ENCODE peak calls at places on chromosomes 5 and 9, in eight cellular contexts. V is stomach, P is lower lobe of right lung, E is left lung, M is uterus, G is IMR-90, D is psoas muscle, T is neuronal stem cell. Q is an unnamed sample. For H3K27me3, the result is how much of the 10 kb centered on the place peaks cover.

GRCh38 chr5:83044941-83045340 is 32.3 kb downstream of the TMEM167A start:
- DNase-seq in V (no peak), P (no peak), E (no peak), M (no peak), G (no peak), D (no peak), T (no peak), Q (peak)

GRCh38 chr5:8730194-8730593 is 815.7 kb downstream of the SEMA5A start:
- DNase-seq in V (no peak), P (no peak), E (no peak), M (no peak), G (peak), D (no peak), T (no peak), Q (no peak)

GRCh38 chr5:137507150-137507549 is 8.0 kb upstream of the SPOCK1 start:
- DNase-seq in V (no peak), P (no peak), E (no peak), M (no peak), G (no peak), D (no peak), T (no peak), Q (no peak)

GRCh38 chr9:133135193-133135745 is 14.2 kb upstream of the RALGDS start:
- DNase-seq in V (peak), P (peak), E (peak), M (peak), G (peak), D (peak), T (no peak), Q (peak)

GRCh38 chr5:173829826-173830225 is 58.3 kb upstream of the CPEB4 start:
- DNase-seq in V (no peak), P (no peak), E (no peak), M (no peak), G (peak), D (no peak), T (no peak), Q (no peak)

GRCh38 chr5:160092960-160093701 is 26.1 kb downstream of the PWWP2A start:
- DNase-seq in V (no peak), P (no peak), E (no peak), M (no peak), G (no peak), D (no peak), T (no peak), Q (no peak)

GRCh38 chr5:158484246-158484645 is 615.5 kb downstream of the EBF1 start:
- DNase-seq in V (no peak), P (no peak), E (no peak), M (no peak), G (no peak), D (no peak), T (no peak), Q (no peak)

GRCh38 chr9:928363-929042 is 48.0 kb upstream of the DMRT3 start:
- DNase-seq in V (no peak), P (no peak), E (no peak), M (no peak), G (no peak), D (no peak), T (no peak), Q (peak)

GRCh38 chr5:19986036-19986619 is 1.9 kb downstream of the CDH18 start:
- DNase-seq in V (no peak), P (no peak), E (no peak), M (no peak), G (no peak), D (no peak), T (no peak), Q (no peak)

GRCh38 chr5:62593331-62593730 is 14.7 kb downstream of the LRRC70 start:
- DNase-seq in V (no peak), P (no peak), E (no peak), M (no peak), G (peak), D (no peak), T (no peak), Q (no peak)

GRCh38 chr9:88007291-88007650 is 32.9 kb upstream of the CDK20 start:
- DNase-seq in V (no peak), P (no peak), E (no peak), M (no peak), G (no peak), D (no peak), T (no peak), Q (no peak)

GRCh38 chr5:174737335-174737734 is 13.0 kb downstream of the MSX2 start:
- DNase-seq in V (no peak), P (no peak), E (no peak), M (no peak), G (peak), D (no peak), T (no peak), Q (no peak)

GRCh38 chr9:33778700-33779351 is 16.5 kb upstream of the PRSS3 start:
- DNase-seq in V (peak), P (no peak), E (no peak), M (no peak), G (peak), D (no peak), T (peak), Q (peak)

GRCh38 chr9:125646222-125647100 is 60.5 kb downstream of the MAPKAP1 start:
- DNase-seq in V (no peak), P (no peak), E (no peak), M (no peak), G (no peak), D (no peak), T (no peak), Q (no peak)

GRCh38 chr5:139733289-139733688 is 62.3 kb upstream of the PSD2 start:
- DNase-seq in V (no peak), P (no peak), E (no peak), M (no peak), G (no peak), D (no peak), T (no peak), Q (no peak)

GRCh38 chr9:93653762-93654161 is 77.4 kb downstream of the PHF2 start:
- DNase-seq in V (no peak), P (peak), E (no peak), M (no peak), G (no peak), D (no peak), T (no peak), Q (no peak)

GRCh38 chr5:76622973-76623596 is at the start of gene F2RL2:
- DNase-seq in V (no peak), P (no peak), E (no peak), M (peak), G (peak), D (no peak), T (peak), Q (no peak)

GRCh38 chr5:20088361-20088760 is 100.4 kb upstream of the CDH18 start:
- DNase-seq in V (no peak), P (no peak), E (no peak), M (no peak), G (no peak), D (no peak), T (no peak), Q (no peak)

GRCh38 chr9:130981761-130982147 is 27.2 kb upstream of the LAMC3 start:
- DNase-seq in V (no peak), P (no peak), E (no peak), M (no peak), G (no peak), D (no peak), T (no peak), Q (no peak)

GRCh38 chr9:78601957-78602565 is 305.1 kb downstream of the PSAT1 start:
- DNase-seq in V (no peak), P (no peak), E (no peak), M (no peak), G (peak), D (no peak), T (peak), Q (peak)

GRCh38 chr5:136012041-136012804 is 16.6 kb upstream of the TGFBI start:
- DNase-seq in V (no peak), P (no peak), E (no peak), M (no peak), G (peak), D (no peak), T (no peak), Q (peak)

GRCh38 chr9:129258823-129259301 is 80.8 kb upstream of the IER5L start:
- DNase-seq in V (no peak), P (peak), E (no peak), M (peak), G (no peak), D (no peak), T (no peak), Q (no peak)

GRCh38 chr5:170633235-170634041 is 129.6 kb downstream of the KCNIP1 start:
- DNase-seq in V (no peak), P (no peak), E (no peak), M (peak), G (peak), D (peak), T (peak), Q (peak)

GRCh38 chr5:28648108-28648507 is 1609.7 kb upstream of the CDH9 start:
- DNase-seq in V (no peak), P (no peak), E (no peak), M (no peak), G (no peak), D (no peak), T (no peak), Q (no peak)

GRCh38 chr9:109520475-109521132 is 22.5 kb upstream of the PTPN3 start:
- DNase-seq in V (peak), P (no peak), E (no peak), M (peak), G (peak), D (no peak), T (peak), Q (peak)

DNA sequence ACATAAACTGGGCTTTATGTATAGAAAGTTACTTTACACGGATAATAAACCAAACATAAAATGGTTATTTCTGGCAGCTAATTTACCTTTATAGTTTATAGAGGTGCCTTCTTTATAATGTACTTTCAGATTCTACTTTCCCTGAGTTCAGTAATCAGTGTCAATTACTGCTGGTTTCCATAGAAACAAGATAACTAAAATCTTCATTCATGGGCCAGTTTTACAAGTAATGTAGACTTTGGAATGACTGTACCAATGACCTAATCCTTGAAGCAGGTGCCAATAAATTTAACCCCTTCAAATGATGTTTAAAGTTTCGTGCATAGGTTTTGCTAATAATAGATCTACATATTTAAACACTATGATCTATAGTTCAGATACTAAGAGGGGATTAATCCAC is 183.6 kb upstream of the ITGA1 start:
- DNase-seq in V (no peak), P (no peak), E (no peak), M (no peak), G (no peak), D (no peak), T (no peak), Q (peak)
- H3K4me3 ChIP-seq in V (no peak), P (no peak), E (no peak), M (no peak), G (no peak), D (no peak), T (no peak), Q (no peak)

GRCh38 chr9:134227451-134228411 is 63.4 kb upstream of the RNU6ATAC start:
- DNase-seq in V (no peak), P (no peak), E (peak), M (no peak), G (no peak), D (no peak), T (no peak), Q (no peak)
- H3K27me3 ChIP-seq in V (under half), P (under half), E (under half), M (under half), G (under half), D (under half), T (under half), Q (under half)

GRCh38 chr5:140800816-140801493 is at the start of gene PCDHA3:
- DNase-seq in V (no peak), P (no peak), E (peak), M (no peak), G (peak), D (no peak), T (no peak), Q (no peak)
- H3K4me3 ChIP-seq in V (no peak), P (peak), E (peak), M (peak), G (peak), D (peak), T (no peak), Q (no peak)

GRCh38 chr9:91842358-91842757 is 107.7 kb downstream of the ROR2 start:
- DNase-seq in V (no peak), P (no peak), E (no peak), M (no peak), G (no peak), D (no peak), T (no peak), Q (no peak)
- H3K27me3 ChIP-seq in V (under half), P (under half), E (under half), M (under half), G (under half), D (under half), T (under half), Q (under half)

GRCh38 chr5:133052317-133053175 is 733 bp downstream of the HSPA4 start:
- DNase-seq in V (peak), P (peak), E (peak), M (peak), G (peak), D (peak), T (no peak), Q (peak)

GRCh38 chr5:133051547-133052316 is at the start of gene HSPA4:
- DNase-seq in V (peak), P (peak), E (peak), M (peak), G (peak), D (peak), T (peak), Q (peak)

GRCh38 chr5:133051117-133051546 is 681 bp upstream of the HSPA4 start:
- DNase-seq in V (no peak), P (no peak), E (no peak), M (no peak), G (no peak), D (no peak), T (no peak), Q (no peak)

GRCh38 chr5:133054697-133055471 is 3.1 kb downstream of the HSPA4 start:
- DNase-seq in V (no peak), P (no peak), E (no peak), M (no peak), G (no peak), D (no peak), T (no peak), Q (no peak)

DNA sequence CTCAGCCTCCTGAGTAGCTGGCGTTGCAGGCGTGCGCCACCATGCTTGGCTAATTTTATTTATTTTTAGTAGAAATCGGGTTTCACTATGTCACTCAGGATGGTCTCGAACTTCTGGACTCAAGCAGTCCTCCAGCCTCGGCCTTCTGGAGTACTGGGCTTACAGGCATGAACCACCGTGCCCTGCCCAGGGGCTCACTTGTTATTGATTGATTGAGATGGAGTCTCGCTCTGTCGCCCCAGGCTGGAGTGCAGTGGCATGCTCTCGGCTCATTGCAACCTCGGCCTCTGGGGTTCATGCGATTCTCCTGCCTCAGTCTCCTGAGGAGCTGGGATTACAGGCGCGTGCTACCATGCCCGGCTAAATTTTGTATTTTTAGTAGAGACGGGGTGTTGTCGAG is 1.6 kb downstream of the HSPA4 start:
- DNase-seq in V (no peak), P (no peak), E (no peak), M (no peak), G (no peak), D (no peak), T (no peak), Q (no peak)
- H3K4me3 ChIP-seq in V (peak), P (peak), E (peak), M (peak), G (no peak), D (peak), T (peak), Q (peak)

GRCh38 chr5:73304381-73304780 is 131.4 kb downstream of the TMEM174 start:
- DNase-seq in V (no peak), P (no peak), E (no peak), M (no peak), G (no peak), D (no peak), T (no peak), Q (no peak)

GRCh38 chr5:73305386-73305785 is 132.4 kb downstream of the TMEM174 start:
- DNase-seq in V (no peak), P (no peak), E (no peak), M (no peak), G (no peak), D (no peak), T (no peak), Q (no peak)

GRCh38 chr5:73307645-73308346 is 134.8 kb downstream of the TMEM174 start:
- DNase-seq in V (no peak), P (no peak), E (no peak), M (no peak), G (no peak), D (no peak), T (no peak), Q (no peak)

GRCh38 chr5:73306741-73307275 is 133.8 kb downstream of the TMEM174 start:
- DNase-seq in V (no peak), P (no peak), E (no peak), M (no peak), G (peak), D (no peak), T (no peak), Q (no peak)

GRCh38 chr5:73306078-73306719 is 133.2 kb downstream of the TMEM174 start:
- DNase-seq in V (no peak), P (no peak), E (no peak), M (no peak), G (no peak), D (no peak), T (no peak), Q (no peak)
- H3K27me3 ChIP-seq in V (half or more), P (half or more), E (half or more), M (under half), G (under half), D (under half), T (under half), Q (under half)

GRCh38 chr9:68780735-68781134 is 75.7 kb downstream of the PIP5K1B start:
- DNase-seq in V (no peak), P (no peak), E (no peak), M (no peak), G (peak), D (no peak), T (no peak), Q (peak)

GRCh38 chr9:68779558-68780376 is 74.7 kb downstream of the PIP5K1B start:
- DNase-seq in V (peak), P (peak), E (peak), M (peak), G (peak), D (peak), T (peak), Q (peak)

GRCh38 chr9:68782546-68782945 is 77.5 kb downstream of the PIP5K1B start:
- DNase-seq in V (no peak), P (no peak), E (no peak), M (no peak), G (no peak), D (no peak), T (no peak), Q (no peak)

GRCh38 chr9:68780377-68780707 is 75.3 kb downstream of the PIP5K1B start:
- DNase-seq in V (no peak), P (no peak), E (no peak), M (no peak), G (no peak), D (no peak), T (no peak), Q (no peak)

DNA sequence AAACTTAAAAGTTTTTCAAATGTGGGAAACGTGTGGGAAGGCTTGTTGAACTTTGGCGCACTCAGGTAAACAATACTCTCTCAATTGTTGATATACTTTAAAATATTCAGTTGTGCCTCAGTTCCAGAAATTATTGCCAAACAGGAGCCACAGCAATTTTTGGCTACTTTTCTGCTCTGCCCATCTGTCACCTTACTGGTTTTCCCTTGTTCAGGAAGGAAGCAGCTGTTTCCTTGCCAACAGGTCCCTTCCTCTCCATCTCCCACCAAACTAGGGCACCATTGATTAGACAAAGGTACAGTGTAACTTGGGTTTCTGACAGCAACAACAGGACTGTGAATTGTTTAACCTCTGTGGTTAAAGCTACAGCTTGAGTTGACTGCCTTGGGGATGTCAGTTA is 76.8 kb downstream of the PIP5K1B start:
- DNase-seq in V (no peak), P (no peak), E (no peak), M (no peak), G (no peak), D (no peak), T (no peak), Q (no peak)
- H3K4me3 ChIP-seq in V (peak), P (peak), E (peak), M (no peak), G (no peak), D (peak), T (no peak), Q (no peak)

GRCh38 chr9:124030969-124031451 is 19.4 kb downstream of the LHX2 start:
- DNase-seq in V (no peak), P (no peak), E (no peak), M (no peak), G (no peak), D (no peak), T (no peak), Q (peak)
- H3K27me3 ChIP-seq in V (under half), P (half or more), E (under half), M (under half), G (half or more), D (under half), T (under half), Q (under half)

DNA sequence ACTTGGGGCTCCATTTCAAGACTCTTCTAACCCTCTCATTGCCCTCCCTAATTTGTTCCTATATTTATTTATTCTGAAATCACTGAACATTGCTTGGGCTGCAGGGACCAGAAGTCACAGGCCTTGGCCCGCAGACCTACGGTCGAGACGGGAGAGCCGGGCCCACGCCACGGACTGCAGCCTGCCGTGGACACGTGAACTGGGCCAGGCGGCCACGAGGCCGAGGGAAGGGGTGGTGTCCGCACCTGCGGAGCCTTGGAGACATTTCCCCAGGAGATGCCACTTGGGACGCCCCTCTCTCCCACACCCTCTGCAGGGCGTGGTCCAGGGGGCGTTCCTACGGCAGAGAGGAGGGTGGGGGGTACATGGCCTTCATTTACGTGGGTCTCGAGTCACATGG is 463.9 kb downstream of the ICE1 start:
- DNase-seq in V (no peak), P (no peak), E (no peak), M (no peak), G (no peak), D (no peak), T (no peak), Q (no peak)
- H3K4me3 ChIP-seq in V (no peak), P (no peak), E (no peak), M (no peak), G (no peak), D (no peak), T (no peak), Q (no peak)